ENCODE peak calls at places on chromosome 17, in five cellular contexts. Y is IMR-90; S is CD4-positive, CD25-positive, alpha-beta regulatory T cell; P is fibroblast of lung; L is body of pancreas. M is an unnamed sample. For H3K9me3, the result is how much of the 10 kb centered on the place peaks cover.

GRCh38 chr17:64262422-64263260 is at the start of gene TEX2:
- DNase-seq in Y (no peak), S (peak), P (no peak), L (peak), M (peak)

GRCh38 chr17:57279432-57279831 is 23.1 kb downstream of the MSI2 start:
- DNase-seq in Y (peak), S (no peak), P (peak), L (no peak), M (no peak)

GRCh38 chr17:80124351-80124981 is 22.5 kb downstream of the EIF4A3 start:
- DNase-seq in Y (peak), S (no peak), P (peak), L (peak), M (no peak)

GRCh38 chr17:76682306-76682705 is 28.5 kb downstream of the MXRA7 start:
- DNase-seq in Y (no peak), S (no peak), P (peak), L (no peak), M (no peak)

GRCh38 chr17:6135996-6136395 is 65.8 kb downstream of the WSCD1 start:
- DNase-seq in Y (no peak), S (no peak), P (no peak), L (no peak), M (no peak)

GRCh38 chr17:45753645-45754225 is 30.4 kb upstream of the CRHR1 start:
- DNase-seq in Y (no peak), S (no peak), P (no peak), L (no peak), M (no peak)

GRCh38 chr17:37698132-37698615 is 46.7 kb downstream of the HNF1B start:
- DNase-seq in Y (peak), S (no peak), P (peak), L (no peak), M (no peak)

GRCh38 chr17:80763293-80763867 is 218.7 kb downstream of the RPTOR start:
- DNase-seq in Y (no peak), S (peak), P (no peak), L (no peak), M (no peak)

GRCh38 chr17:73690581-73691135 is 46.4 kb upstream of the SDK2 start:
- DNase-seq in Y (no peak), S (no peak), P (no peak), L (no peak), M (no peak)

GRCh38 chr17:79702550-79703236 is 28.1 kb upstream of the ENPP7 start:
- DNase-seq in Y (no peak), S (no peak), P (no peak), L (no peak), M (no peak)

GRCh38 chr17:54220829-54221228 is 398.1 kb downstream of the KIF2B start:
- DNase-seq in Y (no peak), S (no peak), P (no peak), L (no peak), M (no peak)
- H3K9me3 ChIP-seq in Y (under half), S (under half), P (under half), L (under half), M (under half)

GRCh38 chr17:39057807-39058206 is 90.6 kb upstream of the FBXO47 start:
- DNase-seq in Y (no peak), S (no peak), P (peak), L (no peak), M (no peak)
- H3K4me3 ChIP-seq in Y (no peak), S (peak), P (no peak), L (no peak), M (no peak)

DNA sequence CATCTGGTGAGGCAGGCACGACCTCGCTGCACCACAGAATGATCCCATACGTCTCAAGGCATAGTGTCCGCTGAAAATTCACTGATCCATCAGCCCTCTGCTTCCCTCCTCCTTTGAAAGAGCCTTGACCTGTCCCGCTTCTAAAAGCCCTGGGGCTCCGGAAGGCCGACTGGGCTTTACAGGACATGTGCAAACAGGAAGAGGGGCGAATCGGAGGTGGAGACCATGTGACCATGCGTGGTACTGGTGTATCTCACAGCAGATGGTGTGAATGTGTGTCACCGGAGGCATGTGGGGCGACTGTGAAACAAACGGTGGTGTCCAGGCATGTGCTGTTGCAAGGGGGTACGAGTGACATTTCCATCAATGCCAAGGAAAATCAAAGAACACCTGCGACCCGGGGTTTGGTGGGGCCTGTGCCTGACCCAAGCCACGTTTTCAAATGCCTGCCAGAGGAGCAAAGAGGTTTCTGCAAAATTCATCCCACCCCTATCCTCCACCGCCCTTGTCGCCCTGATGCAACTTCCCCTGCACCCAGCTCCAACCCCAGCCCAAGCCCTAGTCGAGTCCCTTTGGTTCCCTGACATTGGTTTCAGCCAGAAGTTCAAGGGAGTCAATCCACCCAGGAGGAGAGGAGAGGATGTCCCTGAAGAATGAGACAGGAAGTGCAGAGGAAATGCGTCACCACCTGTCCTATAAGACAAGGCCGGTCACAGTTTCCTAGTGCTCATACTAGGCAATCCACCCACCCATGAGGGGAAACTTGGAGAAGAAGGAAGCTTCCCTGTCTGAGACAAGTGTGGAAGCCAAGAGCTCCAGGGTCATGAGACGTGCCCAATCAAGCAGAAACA is 5.9 kb upstream of the KCNJ18 start:
- DNase-seq in Y (no peak), S (no peak), P (peak), L (no peak), M (no peak)
- H3K9me3 ChIP-seq in Y (under half), S (under half), P (under half), L (under half), M (under half)

GRCh38 chr17:78449983-78450382 is 71.5 kb downstream of the PGS1 start:
- DNase-seq in Y (no peak), S (no peak), P (no peak), L (no peak), M (no peak)

GRCh38 chr17:78444392-78444791 is 65.9 kb downstream of the PGS1 start:
- DNase-seq in Y (no peak), S (no peak), P (no peak), L (no peak), M (no peak)

GRCh38 chr17:78450696-78451344 is 72.4 kb downstream of the PGS1 start:
- DNase-seq in Y (no peak), S (no peak), P (no peak), L (no peak), M (no peak)

GRCh38 chr17:78446833-78447232 is 68.4 kb downstream of the PGS1 start:
- DNase-seq in Y (no peak), S (no peak), P (no peak), L (no peak), M (no peak)

DNA sequence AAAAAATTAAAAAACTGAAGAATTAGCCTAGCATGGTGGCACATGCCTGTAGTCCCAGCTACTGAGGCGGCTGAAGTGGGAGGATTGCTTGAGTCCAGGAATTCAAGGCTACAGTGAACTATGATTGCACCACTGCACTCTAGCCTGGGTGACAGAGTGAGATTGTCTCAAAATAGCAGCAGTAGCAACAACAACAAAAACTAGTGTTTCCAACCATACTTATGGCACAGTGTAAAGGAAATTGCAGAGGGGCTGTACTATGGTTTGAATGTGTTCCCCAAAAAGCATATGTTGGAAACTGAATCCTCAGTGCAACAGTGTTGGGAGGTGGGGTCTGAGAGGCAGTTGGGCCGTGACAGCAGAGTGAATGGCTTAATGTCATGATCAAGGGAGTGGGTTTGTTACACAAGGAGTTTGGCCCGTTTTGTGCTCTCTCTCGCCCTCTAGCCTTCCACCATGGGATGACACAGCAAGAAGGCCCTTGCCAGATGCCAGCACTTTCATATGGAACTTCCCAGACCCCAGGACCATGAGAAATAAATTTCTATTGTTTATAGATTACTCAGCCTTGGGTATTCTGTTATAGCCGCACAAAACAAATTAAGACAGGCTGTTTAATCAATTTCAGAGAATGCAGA is 70.0 kb downstream of the PGS1 start:
- DNase-seq in Y (no peak), S (peak), P (no peak), L (no peak), M (no peak)
- H3K4me3 ChIP-seq in Y (no peak), S (no peak), P (no peak), L (no peak), M (no peak)

DNA sequence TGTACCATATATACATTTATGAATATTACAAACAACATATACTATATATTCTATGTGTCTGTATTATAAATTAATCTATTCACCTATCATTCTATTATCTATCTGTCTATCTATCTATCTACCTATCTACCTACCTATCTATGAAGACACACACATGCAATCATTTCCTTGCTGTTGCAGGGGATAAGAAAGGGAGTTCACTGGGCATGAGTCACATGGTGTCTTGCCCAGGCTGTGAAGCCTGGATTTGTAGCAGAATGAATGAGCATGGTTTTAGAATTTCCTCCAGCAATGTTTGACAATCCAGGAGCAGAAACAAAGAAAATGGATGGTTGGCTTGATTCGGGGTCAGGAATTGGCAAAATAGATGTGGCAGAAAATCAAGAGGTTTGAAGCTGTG is 23.2 kb upstream of the FAM20A start:
- DNase-seq in Y (no peak), S (no peak), P (no peak), L (no peak), M (no peak)
- H3K9me3 ChIP-seq in Y (under half), S (under half), P (under half), L (under half), M (under half)

GRCh38 chr17:82592751-82593589 is 55.3 kb downstream of the WDR45B start:
- DNase-seq in Y (peak), S (peak), P (peak), L (peak), M (peak)
- H3K4me3 ChIP-seq in Y (peak), S (peak), P (peak), L (peak), M (peak)

DNA sequence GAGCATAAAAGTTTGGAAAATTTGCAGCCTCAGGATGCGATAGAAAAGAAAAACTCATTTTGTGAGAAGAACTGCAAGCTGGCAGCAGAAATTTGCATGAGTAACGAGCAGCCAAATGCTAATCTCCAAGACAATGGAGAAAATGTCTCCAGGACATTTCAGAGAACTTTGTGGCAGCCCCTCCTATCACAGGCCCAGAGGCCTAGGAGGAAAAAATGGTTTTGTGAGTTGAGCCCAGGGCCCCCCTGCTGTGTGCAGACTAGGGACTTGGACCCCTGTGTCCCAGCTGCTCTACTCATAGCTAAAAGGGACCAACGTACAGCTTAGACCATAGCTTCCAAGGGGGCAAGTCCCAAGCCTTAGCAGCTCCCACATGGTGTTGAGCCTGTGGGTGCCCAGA is 34.3 kb downstream of the APPBP2 start:
- DNase-seq in Y (no peak), S (no peak), P (no peak), L (no peak), M (no peak)
- H3K9me3 ChIP-seq in Y (under half), S (under half), P (under half), L (under half), M (under half)

M was measured in CD8-positive, alpha-beta memory T cell.